ENCODE peak calls at places on chromosomes 6 and 20, in four cellular contexts. N is glutamatergic neuron, E is left lung, M is body of pancreas. A is an unnamed sample.

GRCh38 chr20:270517-270916 is 13.0 kb downstream of the DEFB132 start:
- DNase-seq in M (no peak), N (no peak), E (no peak), A (no peak)

GRCh38 chr6:3825851-3826581 is 23.2 kb upstream of the FAM50B start:
- DNase-seq in E (peak), M (peak), N (no peak), A (peak)

GRCh38 chr20:57795347-57795697 is 85.5 kb upstream of the PMEPA1 start:
- DNase-seq in E (no peak), N (no peak), M (peak), A (no peak)

GRCh38 chr6:170284866-170285469 is 5.9 kb downstream of the DLL1 start:
- DNase-seq in E (no peak), M (no peak), N (no peak), A (no peak)

GRCh38 chr6:143949962-143950361 is 58.1 kb downstream of the PLAGL1 start:
- DNase-seq in M (no peak), E (no peak), N (no peak), A (no peak)

GRCh38 chr6:148657053-148657452 is 89.8 kb upstream of the UST start:
- DNase-seq in M (no peak), E (no peak), N (no peak), A (no peak)

GRCh38 chr6:91152824-91153223 is 566.0 kb upstream of the MAP3K7 start:
- DNase-seq in N (no peak), M (no peak), E (no peak), A (no peak)

GRCh38 chr20:57847104-57847503 is 137.3 kb upstream of the PMEPA1 start:
- DNase-seq in N (no peak), M (no peak), E (no peak), A (no peak)

GRCh38 chr20:22717466-22717865 is 133.1 kb upstream of the FOXA2 start:
- DNase-seq in E (no peak), N (no peak), M (no peak), A (no peak)

GRCh38 chr20:6698056-6698455 is 69.4 kb upstream of the BMP2 start:
- DNase-seq in E (no peak), M (no peak), N (no peak), A (no peak)

GRCh38 chr6:79421707-79422484 is 115.3 kb downstream of the LCA5 start:
- DNase-seq in M (peak), N (no peak), E (no peak), A (no peak)

GRCh38 chr6:41801380-41801779 is 13.9 kb downstream of the TOMM6 start:
- DNase-seq in E (no peak), N (no peak), M (no peak), A (no peak)

GRCh38 chr6:13531956-13532355 is 42.4 kb upstream of the SIRT5 start:
- DNase-seq in M (no peak), E (no peak), N (no peak), A (no peak)

GRCh38 chr6:49743427-49743826 is 761 bp downstream of the CRISP3 start:
- DNase-seq in M (no peak), N (no peak), E (no peak), A (no peak)

GRCh38 chr6:1436334-1437306 is 47.2 kb downstream of the FOXF2 start:
- DNase-seq in M (peak), N (no peak), E (no peak), A (peak)

DNA sequence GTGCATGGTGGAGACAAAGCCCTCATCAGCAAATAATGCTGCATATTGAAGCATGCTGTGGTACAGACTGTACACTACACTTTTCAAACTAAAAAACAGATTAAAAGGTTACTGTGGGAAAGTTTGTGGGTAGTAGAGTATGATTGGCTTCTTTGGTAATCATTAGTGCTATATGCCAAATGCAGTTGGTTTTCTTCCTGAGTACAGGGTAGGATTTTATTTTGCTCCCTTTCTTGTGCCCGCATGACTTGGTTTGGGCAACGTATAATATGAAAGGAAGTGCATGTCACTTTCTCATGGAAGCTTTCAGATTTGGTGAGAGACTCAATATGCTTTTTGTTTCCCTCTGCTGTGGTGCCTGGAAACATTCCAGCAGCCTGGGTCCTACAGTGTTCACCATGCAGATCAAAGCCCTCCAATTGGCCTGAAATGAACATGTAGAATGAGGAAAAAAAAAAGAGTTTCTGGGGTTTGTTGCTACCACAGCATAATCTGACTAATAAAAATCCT is 270.8 kb upstream of the ADGRB3 start:
- DNase-seq in E (no peak), M (no peak), N (no peak), A (no peak)
- TF ChIP-seq CTCF in E (no peak), M (no peak), N (no peak), A (no peak)

DNA sequence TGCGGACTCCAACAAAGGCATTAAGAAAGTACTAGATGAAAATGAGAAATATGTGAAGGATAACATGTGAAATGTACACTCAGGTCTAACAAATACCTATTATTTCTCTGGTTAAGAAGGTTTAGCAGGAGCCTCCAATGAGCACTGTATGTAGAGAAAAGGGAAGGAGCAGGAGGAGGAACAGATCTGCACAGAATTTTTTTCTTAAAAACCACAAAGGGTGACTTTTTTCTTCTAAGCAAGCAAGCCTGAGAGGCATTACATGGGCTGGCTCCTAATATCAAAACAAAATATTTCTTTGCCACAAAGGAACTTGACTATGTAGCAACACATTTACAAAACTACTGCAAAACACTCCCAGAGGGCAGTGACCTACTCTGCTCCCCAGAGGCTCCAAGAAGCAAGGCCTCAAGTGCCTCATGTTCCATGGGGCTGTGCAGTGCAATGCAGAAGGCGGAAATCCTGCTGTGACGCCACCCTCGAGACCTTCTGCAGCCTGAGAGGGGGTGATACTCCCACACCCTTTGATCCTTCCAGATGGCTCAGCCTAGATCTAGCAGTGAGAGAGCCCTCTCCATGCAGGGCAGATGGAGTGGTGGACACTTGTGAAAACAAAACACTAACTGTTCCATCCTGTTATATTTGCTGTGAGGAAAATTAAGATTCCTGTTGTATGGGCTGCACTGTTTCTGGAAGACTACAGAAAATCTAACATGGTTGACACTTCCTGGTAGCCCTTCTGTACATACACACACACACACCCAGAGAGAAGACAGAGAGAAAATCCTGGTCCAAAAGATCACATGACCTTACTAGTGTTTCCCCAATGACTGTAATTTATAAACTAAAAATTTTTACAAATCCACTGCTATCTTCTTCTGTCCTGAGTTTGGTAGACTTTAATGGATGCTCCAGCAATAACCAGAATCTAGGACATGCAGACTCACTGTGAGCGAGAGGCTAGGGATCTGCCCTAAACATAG is 36.0 kb upstream of the SMIM29 start:
- DNase-seq in M (peak), E (peak), N (no peak), A (no peak)
- TF ChIP-seq CTCF in M (no peak), E (no peak), N (no peak), A (no peak)

DNA sequence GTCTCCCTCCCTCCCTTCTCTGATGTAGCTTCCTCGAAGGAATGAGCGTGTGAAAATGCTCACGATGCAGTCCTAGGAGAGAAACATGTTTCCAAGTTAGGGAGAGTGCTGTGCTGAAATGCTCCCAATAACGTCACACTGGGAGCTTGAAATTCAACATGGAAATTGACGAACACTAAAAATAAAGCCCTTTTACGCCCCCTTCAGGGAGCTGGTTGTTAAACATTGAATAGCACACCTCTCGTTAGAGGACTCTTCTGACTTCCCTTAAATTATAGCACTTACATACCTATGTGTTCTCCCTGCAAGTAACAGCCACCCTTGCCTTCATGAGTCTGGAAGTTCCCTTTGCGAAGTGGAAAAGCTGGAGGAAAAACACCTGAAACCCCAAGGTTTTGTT is 88.6 kb downstream of the BFSP1 start:
- DNase-seq in M (no peak), N (no peak), E (no peak), A (peak)
- TF ChIP-seq CTCF in M (no peak), N (peak), E (no peak), A (peak)

DNA sequence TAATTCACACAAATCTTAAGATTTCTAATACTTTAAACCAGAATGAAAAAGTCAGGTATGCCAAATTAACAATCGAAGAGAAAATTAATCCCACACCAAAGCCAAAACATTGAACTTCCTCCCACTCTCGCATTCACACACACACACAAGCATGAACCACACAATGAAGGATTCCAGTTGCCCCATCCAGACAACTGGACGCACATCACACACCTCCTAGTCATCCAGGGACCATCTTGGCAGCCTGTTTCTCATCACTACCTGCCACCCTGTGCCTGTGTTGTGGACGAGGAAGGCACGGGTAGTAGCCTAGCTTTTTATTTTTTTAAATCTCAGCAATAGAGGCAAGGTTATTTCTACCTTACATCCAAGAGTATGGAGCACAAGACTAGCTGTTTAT is 15.2 kb downstream of the B4GALT5 start:
- DNase-seq in E (no peak), M (no peak), N (no peak), A (no peak)
- TF ChIP-seq CTCF in E (no peak), M (no peak), N (no peak), A (no peak)

DNA sequence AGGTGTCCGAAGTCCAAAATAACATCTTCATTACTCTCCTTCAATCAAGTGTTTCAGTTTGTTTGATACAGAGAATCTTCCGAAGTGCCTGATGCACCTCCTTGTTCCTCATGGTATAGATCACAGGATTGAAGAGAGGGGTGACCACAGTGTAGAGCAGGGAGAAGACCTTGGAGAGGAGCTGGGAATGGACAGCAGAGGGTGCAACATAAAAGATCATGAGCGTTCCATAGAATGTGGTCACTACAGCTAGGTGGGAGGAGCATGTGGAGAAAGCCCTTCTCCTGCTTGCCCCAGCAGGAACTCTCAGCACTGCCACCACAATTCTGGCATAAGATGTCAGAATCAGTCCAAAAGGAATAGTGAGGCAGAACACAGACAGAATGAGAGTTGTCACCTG is 11.9 kb downstream of the OR12D1 start:
- DNase-seq in N (no peak), M (no peak), E (no peak), A (no peak)
- TF ChIP-seq CTCF in N (no peak), M (no peak), E (no peak), A (no peak)

GRCh38 chr6:134437376-134437775 is 119.5 kb upstream of the SGK1 start:
- DNase-seq in E (no peak), N (no peak), M (no peak), A (no peak)
- TF ChIP-seq CTCF in E (no peak), N (no peak), M (no peak), A (no peak)

GRCh38 chr6:141562181-141562800 is 570.4 kb upstream of the GJE1 start:
- DNase-seq in M (peak), E (peak), N (peak), A (peak)
- TF ChIP-seq CTCF in M (no peak), E (no peak), N (no peak), A (no peak)

GRCh38 chr20:46770330-46771194 is 61.1 kb downstream of the SLC2A10 start:
- DNase-seq in E (no peak), M (no peak), N (no peak), A (no peak)
- TF ChIP-seq CTCF in E (no peak), M (no peak), N (no peak), A (no peak)

GRCh38 chr6:28583463-28583862 is 57.8 kb downstream of the GPX5 start:
- DNase-seq in N (no peak), E (no peak), M (no peak), A (no peak)

GRCh38 chr6:28587746-28588075 is 62.0 kb downstream of the GPX5 start:
- DNase-seq in M (no peak), N (no peak), E (no peak), A (no peak)

GRCh38 chr6:28586273-28586672 is 60.6 kb downstream of the GPX5 start:
- DNase-seq in N (no peak), E (no peak), M (no peak), A (no peak)

GRCh38 chr6:28587011-28587745 is 61.5 kb downstream of the GPX5 start:
- DNase-seq in M (peak), N (peak), E (peak), A (peak)

GRCh38 chr6:28585335-28585734 is 59.7 kb downstream of the GPX5 start:
- DNase-seq in E (no peak), N (no peak), M (no peak), A (no peak)
- TF ChIP-seq CTCF in E (no peak), N (no peak), M (no peak), A (no peak)

A was measured in endothelial cell.